ENCODE peak calls at places on chromosome 3, in seven cellular contexts. One of them, this sample, is unnamed.

GRCh38 chr3:121809249-121809648 is 25.6 kb downstream of the IQCB1 start:
- DNase-seq in A549: no peak
- DNase-seq in right atrium auricular region: no peak
- DNase-seq in stimulated activated CD4-positive, alpha-beta T cell treated with anti-CD3 and anti-CD28 coated beads, Interleukin-4, amount 100 ng/mL, for 48 hours: no peak
- DNase-seq in T-helper 1 cell: no peak
- DNase-seq in stimulated activated CD8-positive, alpha-beta memory T cell treated with anti-CD3 and anti-CD28 coated beads, Interleukin-15, amount 100 ng/mL, for 4 hours: no peak
- DNase-seq in T follicular helper cell: no peak
- DNase-seq in this sample: no peak

GRCh38 chr3:174247671-174248070 is 611.5 kb upstream of the NAALADL2 start:
- DNase-seq in A549: no peak
- DNase-seq in right atrium auricular region: no peak
- DNase-seq in stimulated activated CD4-positive, alpha-beta T cell treated with anti-CD3 and anti-CD28 coated beads, Interleukin-4, amount 100 ng/mL, for 48 hours: no peak
- DNase-seq in T-helper 1 cell: no peak
- DNase-seq in stimulated activated CD8-positive, alpha-beta memory T cell treated with anti-CD3 and anti-CD28 coated beads, Interleukin-15, amount 100 ng/mL, for 4 hours: no peak
- DNase-seq in T follicular helper cell: no peak
- DNase-seq in this sample: no peak

GRCh38 chr3:149813367-149814281 is 609 bp downstream of the RNF13 start:
- DNase-seq in A549: no peak
- DNase-seq in right atrium auricular region: no peak
- DNase-seq in stimulated activated CD4-positive, alpha-beta T cell treated with anti-CD3 and anti-CD28 coated beads, Interleukin-4, amount 100 ng/mL, for 48 hours: no peak
- DNase-seq in T-helper 1 cell: no peak
- DNase-seq in stimulated activated CD8-positive, alpha-beta memory T cell treated with anti-CD3 and anti-CD28 coated beads, Interleukin-15, amount 100 ng/mL, for 4 hours: no peak
- DNase-seq in T follicular helper cell: no peak
- DNase-seq in this sample: no peak

GRCh38 chr3:44883999-44884431 is 9.6 kb downstream of the TGM4 start:
- DNase-seq in A549: peak; percentile 38
- DNase-seq in right atrium auricular region: no peak
- DNase-seq in stimulated activated CD4-positive, alpha-beta T cell treated with anti-CD3 and anti-CD28 coated beads, Interleukin-4, amount 100 ng/mL, for 48 hours: no peak
- DNase-seq in T-helper 1 cell: no peak
- DNase-seq in stimulated activated CD8-positive, alpha-beta memory T cell treated with anti-CD3 and anti-CD28 coated beads, Interleukin-15, amount 100 ng/mL, for 4 hours: no peak
- DNase-seq in T follicular helper cell: no peak
- DNase-seq in this sample: no peak

GRCh38 chr3:125322166-125322565 is 53.0 kb downstream of the ZNF148 start:
- DNase-seq in A549: no peak
- DNase-seq in right atrium auricular region: no peak
- DNase-seq in stimulated activated CD4-positive, alpha-beta T cell treated with anti-CD3 and anti-CD28 coated beads, Interleukin-4, amount 100 ng/mL, for 48 hours: no peak
- DNase-seq in T-helper 1 cell: no peak
- DNase-seq in stimulated activated CD8-positive, alpha-beta memory T cell treated with anti-CD3 and anti-CD28 coated beads, Interleukin-15, amount 100 ng/mL, for 4 hours: no peak
- DNase-seq in T follicular helper cell: no peak
- DNase-seq in this sample: no peak

GRCh38 chr3:134057006-134057832 is 27.5 kb upstream of the SLCO2A1 start:
- DNase-seq in A549: no peak
- DNase-seq in right atrium auricular region: no peak
- DNase-seq in stimulated activated CD4-positive, alpha-beta T cell treated with anti-CD3 and anti-CD28 coated beads, Interleukin-4, amount 100 ng/mL, for 48 hours: no peak
- DNase-seq in T-helper 1 cell: no peak
- DNase-seq in stimulated activated CD8-positive, alpha-beta memory T cell treated with anti-CD3 and anti-CD28 coated beads, Interleukin-15, amount 100 ng/mL, for 4 hours: no peak
- DNase-seq in T follicular helper cell: no peak
- DNase-seq in this sample: no peak

GRCh38 chr3:129021140-129021551 is 20.0 kb downstream of the EFCC1 start:
- DNase-seq in A549: no peak
- DNase-seq in right atrium auricular region: no peak
- DNase-seq in stimulated activated CD4-positive, alpha-beta T cell treated with anti-CD3 and anti-CD28 coated beads, Interleukin-4, amount 100 ng/mL, for 48 hours: no peak
- DNase-seq in T-helper 1 cell: no peak
- DNase-seq in stimulated activated CD8-positive, alpha-beta memory T cell treated with anti-CD3 and anti-CD28 coated beads, Interleukin-15, amount 100 ng/mL, for 4 hours: no peak
- DNase-seq in T follicular helper cell: no peak
- DNase-seq in this sample: no peak

GRCh38 chr3:5798809-5799208 is 611.3 kb downstream of the EDEM1 start:
- DNase-seq in A549: no peak
- DNase-seq in right atrium auricular region: no peak
- DNase-seq in stimulated activated CD4-positive, alpha-beta T cell treated with anti-CD3 and anti-CD28 coated beads, Interleukin-4, amount 100 ng/mL, for 48 hours: no peak
- DNase-seq in T-helper 1 cell: no peak
- DNase-seq in stimulated activated CD8-positive, alpha-beta memory T cell treated with anti-CD3 and anti-CD28 coated beads, Interleukin-15, amount 100 ng/mL, for 4 hours: no peak
- DNase-seq in T follicular helper cell: no peak
- DNase-seq in this sample: no peak

GRCh38 chr3:152127058-152127457 is 141.7 kb upstream of the MBNL1 start:
- DNase-seq in A549: no peak
- DNase-seq in right atrium auricular region: no peak
- DNase-seq in stimulated activated CD4-positive, alpha-beta T cell treated with anti-CD3 and anti-CD28 coated beads, Interleukin-4, amount 100 ng/mL, for 48 hours: peak; percentile 8
- DNase-seq in T-helper 1 cell: no peak
- DNase-seq in stimulated activated CD8-positive, alpha-beta memory T cell treated with anti-CD3 and anti-CD28 coated beads, Interleukin-15, amount 100 ng/mL, for 4 hours: no peak
- DNase-seq in T follicular helper cell: no peak
- DNase-seq in this sample: no peak

GRCh38 chr3:117526485-117527079 is 817.0 kb downstream of the TUSC7 start:
- DNase-seq in A549: no peak
- DNase-seq in right atrium auricular region: no peak
- DNase-seq in stimulated activated CD4-positive, alpha-beta T cell treated with anti-CD3 and anti-CD28 coated beads, Interleukin-4, amount 100 ng/mL, for 48 hours: no peak
- DNase-seq in T-helper 1 cell: no peak
- DNase-seq in stimulated activated CD8-positive, alpha-beta memory T cell treated with anti-CD3 and anti-CD28 coated beads, Interleukin-15, amount 100 ng/mL, for 4 hours: no peak
- DNase-seq in T follicular helper cell: no peak
- DNase-seq in this sample: no peak

GRCh38 chr3:74883690-74884089 is 269.2 kb upstream of the CNTN3 start:
- DNase-seq in A549: no peak
- DNase-seq in right atrium auricular region: no peak
- DNase-seq in stimulated activated CD4-positive, alpha-beta T cell treated with anti-CD3 and anti-CD28 coated beads, Interleukin-4, amount 100 ng/mL, for 48 hours: no peak
- DNase-seq in T-helper 1 cell: no peak
- DNase-seq in stimulated activated CD8-positive, alpha-beta memory T cell treated with anti-CD3 and anti-CD28 coated beads, Interleukin-15, amount 100 ng/mL, for 4 hours: no peak
- DNase-seq in T follicular helper cell: no peak
- DNase-seq in this sample: no peak

GRCh38 chr3:45026957-45027356 is 854 bp downstream of the CLEC3B start:
- DNase-seq in A549: no peak
- DNase-seq in right atrium auricular region: peak; percentile 96
- DNase-seq in stimulated activated CD4-positive, alpha-beta T cell treated with anti-CD3 and anti-CD28 coated beads, Interleukin-4, amount 100 ng/mL, for 48 hours: no peak
- DNase-seq in T-helper 1 cell: no peak
- DNase-seq in stimulated activated CD8-positive, alpha-beta memory T cell treated with anti-CD3 and anti-CD28 coated beads, Interleukin-15, amount 100 ng/mL, for 4 hours: no peak
- DNase-seq in T follicular helper cell: no peak
- DNase-seq in this sample: no peak

GRCh38 chr3:99817437-99818240 is at the start of gene CMSS1:
- DNase-seq in A549: peak; percentile 78
- DNase-seq in right atrium auricular region: peak; percentile 94
- DNase-seq in stimulated activated CD4-positive, alpha-beta T cell treated with anti-CD3 and anti-CD28 coated beads, Interleukin-4, amount 100 ng/mL, for 48 hours: peak; percentile 96
- DNase-seq in T-helper 1 cell: peak; percentile 93
- DNase-seq in stimulated activated CD8-positive, alpha-beta memory T cell treated with anti-CD3 and anti-CD28 coated beads, Interleukin-15, amount 100 ng/mL, for 4 hours: peak; percentile 90
- DNase-seq in T follicular helper cell: peak; percentile 93
- DNase-seq in this sample: peak; percentile 94

GRCh38 chr3:40516201-40516600 is 8.6 kb upstream of the ZNF621 start:
- DNase-seq in A549: no peak
- DNase-seq in right atrium auricular region: no peak
- DNase-seq in stimulated activated CD4-positive, alpha-beta T cell treated with anti-CD3 and anti-CD28 coated beads, Interleukin-4, amount 100 ng/mL, for 48 hours: no peak
- DNase-seq in T-helper 1 cell: no peak
- DNase-seq in stimulated activated CD8-positive, alpha-beta memory T cell treated with anti-CD3 and anti-CD28 coated beads, Interleukin-15, amount 100 ng/mL, for 4 hours: no peak
- DNase-seq in T follicular helper cell: no peak
- DNase-seq in this sample: no peak

GRCh38 chr3:65130782-65131181 is 443.0 kb upstream of the ADAMTS9 start:
- DNase-seq in A549: no peak
- DNase-seq in right atrium auricular region: no peak
- DNase-seq in stimulated activated CD4-positive, alpha-beta T cell treated with anti-CD3 and anti-CD28 coated beads, Interleukin-4, amount 100 ng/mL, for 48 hours: no peak
- DNase-seq in T-helper 1 cell: no peak
- DNase-seq in stimulated activated CD8-positive, alpha-beta memory T cell treated with anti-CD3 and anti-CD28 coated beads, Interleukin-15, amount 100 ng/mL, for 4 hours: no peak
- DNase-seq in T follicular helper cell: no peak
- DNase-seq in this sample: no peak

GRCh38 chr3:196115678-196116083 is 33.8 kb upstream of the TFRC start:
- DNase-seq in A549: no peak
- DNase-seq in right atrium auricular region: no peak
- DNase-seq in stimulated activated CD4-positive, alpha-beta T cell treated with anti-CD3 and anti-CD28 coated beads, Interleukin-4, amount 100 ng/mL, for 48 hours: no peak
- DNase-seq in T-helper 1 cell: no peak
- DNase-seq in stimulated activated CD8-positive, alpha-beta memory T cell treated with anti-CD3 and anti-CD28 coated beads, Interleukin-15, amount 100 ng/mL, for 4 hours: no peak
- DNase-seq in T follicular helper cell: no peak
- DNase-seq in this sample: no peak

GRCh38 chr3:133459400-133459799 is 59.5 kb downstream of the BFSP2 start:
- DNase-seq in A549: no peak
- DNase-seq in right atrium auricular region: peak; percentile 73
- DNase-seq in stimulated activated CD4-positive, alpha-beta T cell treated with anti-CD3 and anti-CD28 coated beads, Interleukin-4, amount 100 ng/mL, for 48 hours: no peak
- DNase-seq in T-helper 1 cell: no peak
- DNase-seq in stimulated activated CD8-positive, alpha-beta memory T cell treated with anti-CD3 and anti-CD28 coated beads, Interleukin-15, amount 100 ng/mL, for 4 hours: no peak
- DNase-seq in T follicular helper cell: no peak
- DNase-seq in this sample: no peak

GRCh38 chr3:173739716-173740115 is 342.2 kb downstream of the NLGN1 start:
- DNase-seq in A549: no peak
- DNase-seq in right atrium auricular region: no peak
- DNase-seq in stimulated activated CD4-positive, alpha-beta T cell treated with anti-CD3 and anti-CD28 coated beads, Interleukin-4, amount 100 ng/mL, for 48 hours: no peak
- DNase-seq in T-helper 1 cell: no peak
- DNase-seq in stimulated activated CD8-positive, alpha-beta memory T cell treated with anti-CD3 and anti-CD28 coated beads, Interleukin-15, amount 100 ng/mL, for 4 hours: no peak
- DNase-seq in T follicular helper cell: no peak
- DNase-seq in this sample: no peak

GRCh38 chr3:160129459-160130061 is 95.7 kb upstream of the C3orf80 start:
- DNase-seq in A549: peak; percentile 38
- DNase-seq in right atrium auricular region: no peak
- DNase-seq in stimulated activated CD4-positive, alpha-beta T cell treated with anti-CD3 and anti-CD28 coated beads, Interleukin-4, amount 100 ng/mL, for 48 hours: no peak
- DNase-seq in T-helper 1 cell: no peak
- DNase-seq in stimulated activated CD8-positive, alpha-beta memory T cell treated with anti-CD3 and anti-CD28 coated beads, Interleukin-15, amount 100 ng/mL, for 4 hours: no peak
- DNase-seq in T follicular helper cell: no peak
- DNase-seq in this sample: no peak

GRCh38 chr3:127407026-127407939 is 119.4 kb upstream of the PRR20G start:
- DNase-seq in A549: no peak
- DNase-seq in right atrium auricular region: no peak
- DNase-seq in stimulated activated CD4-positive, alpha-beta T cell treated with anti-CD3 and anti-CD28 coated beads, Interleukin-4, amount 100 ng/mL, for 48 hours: no peak
- DNase-seq in T-helper 1 cell: no peak
- DNase-seq in stimulated activated CD8-positive, alpha-beta memory T cell treated with anti-CD3 and anti-CD28 coated beads, Interleukin-15, amount 100 ng/mL, for 4 hours: no peak
- DNase-seq in T follicular helper cell: no peak
- DNase-seq in this sample: no peak

GRCh38 chr3:115062009-115062408 is 85.1 kb downstream of the ZBTB20 start:
- DNase-seq in A549: no peak
- DNase-seq in right atrium auricular region: no peak
- DNase-seq in stimulated activated CD4-positive, alpha-beta T cell treated with anti-CD3 and anti-CD28 coated beads, Interleukin-4, amount 100 ng/mL, for 48 hours: no peak
- DNase-seq in T-helper 1 cell: no peak
- DNase-seq in stimulated activated CD8-positive, alpha-beta memory T cell treated with anti-CD3 and anti-CD28 coated beads, Interleukin-15, amount 100 ng/mL, for 4 hours: no peak
- DNase-seq in T follicular helper cell: no peak
- DNase-seq in this sample: no peak

GRCh38 chr3:184712579-184713355 is 903 bp upstream of the MAGEF1 start:
- DNase-seq in A549: no peak
- DNase-seq in right atrium auricular region: no peak
- DNase-seq in stimulated activated CD4-positive, alpha-beta T cell treated with anti-CD3 and anti-CD28 coated beads, Interleukin-4, amount 100 ng/mL, for 48 hours: no peak
- DNase-seq in T-helper 1 cell: no peak
- DNase-seq in stimulated activated CD8-positive, alpha-beta memory T cell treated with anti-CD3 and anti-CD28 coated beads, Interleukin-15, amount 100 ng/mL, for 4 hours: no peak
- DNase-seq in T follicular helper cell: no peak
- DNase-seq in this sample: no peak

GRCh38 chr3:153000325-153000724 is 161.7 kb upstream of the RAP2B start:
- DNase-seq in A549: no peak
- DNase-seq in right atrium auricular region: no peak
- DNase-seq in stimulated activated CD4-positive, alpha-beta T cell treated with anti-CD3 and anti-CD28 coated beads, Interleukin-4, amount 100 ng/mL, for 48 hours: no peak
- DNase-seq in T-helper 1 cell: no peak
- DNase-seq in stimulated activated CD8-positive, alpha-beta memory T cell treated with anti-CD3 and anti-CD28 coated beads, Interleukin-15, amount 100 ng/mL, for 4 hours: no peak
- DNase-seq in T follicular helper cell: no peak
- DNase-seq in this sample: no peak

GRCh38 chr3:181695661-181696491 is 15.8 kb upstream of the SOX2 start:
- DNase-seq in A549: no peak
- DNase-seq in right atrium auricular region: no peak
- DNase-seq in stimulated activated CD4-positive, alpha-beta T cell treated with anti-CD3 and anti-CD28 coated beads, Interleukin-4, amount 100 ng/mL, for 48 hours: no peak
- DNase-seq in T-helper 1 cell: no peak
- DNase-seq in stimulated activated CD8-positive, alpha-beta memory T cell treated with anti-CD3 and anti-CD28 coated beads, Interleukin-15, amount 100 ng/mL, for 4 hours: no peak
- DNase-seq in T follicular helper cell: no peak
- DNase-seq in this sample: no peak

GRCh38 chr3:100682854-100683760 is 26.2 kb upstream of the TFG start:
- DNase-seq in A549: no peak
- DNase-seq in right atrium auricular region: no peak
- DNase-seq in stimulated activated CD4-positive, alpha-beta T cell treated with anti-CD3 and anti-CD28 coated beads, Interleukin-4, amount 100 ng/mL, for 48 hours: no peak
- DNase-seq in T-helper 1 cell: no peak
- DNase-seq in stimulated activated CD8-positive, alpha-beta memory T cell treated with anti-CD3 and anti-CD28 coated beads, Interleukin-15, amount 100 ng/mL, for 4 hours: no peak
- DNase-seq in T follicular helper cell: no peak
- DNase-seq in this sample: no peak

GRCh38 chr3:37182816-37183215 is 8.4 kb upstream of the LRRFIP2 start:
- DNase-seq in A549: no peak
- DNase-seq in right atrium auricular region: no peak
- DNase-seq in stimulated activated CD4-positive, alpha-beta T cell treated with anti-CD3 and anti-CD28 coated beads, Interleukin-4, amount 100 ng/mL, for 48 hours: no peak
- DNase-seq in T-helper 1 cell: no peak
- DNase-seq in stimulated activated CD8-positive, alpha-beta memory T cell treated with anti-CD3 and anti-CD28 coated beads, Interleukin-15, amount 100 ng/mL, for 4 hours: no peak
- DNase-seq in T follicular helper cell: no peak
- DNase-seq in this sample: no peak

GRCh38 chr3:132660056-132660744 is at the start of gene UBA5:
- DNase-seq in A549: peak; percentile 56
- DNase-seq in right atrium auricular region: peak; percentile 74
- DNase-seq in stimulated activated CD4-positive, alpha-beta T cell treated with anti-CD3 and anti-CD28 coated beads, Interleukin-4, amount 100 ng/mL, for 48 hours: peak; percentile 71
- DNase-seq in T-helper 1 cell: peak; percentile 60
- DNase-seq in stimulated activated CD8-positive, alpha-beta memory T cell treated with anti-CD3 and anti-CD28 coated beads, Interleukin-15, amount 100 ng/mL, for 4 hours: peak; percentile 35
- DNase-seq in T follicular helper cell: peak; percentile 57
- DNase-seq in this sample: peak; percentile 61

GRCh38 chr3:127674099-127674792 is 1.5 kb downstream of the ABTB1 start:
- DNase-seq in A549: no peak
- DNase-seq in right atrium auricular region: peak; percentile 38
- DNase-seq in stimulated activated CD4-positive, alpha-beta T cell treated with anti-CD3 and anti-CD28 coated beads, Interleukin-4, amount 100 ng/mL, for 48 hours: no peak
- DNase-seq in T-helper 1 cell: peak; percentile 11
- DNase-seq in stimulated activated CD8-positive, alpha-beta memory T cell treated with anti-CD3 and anti-CD28 coated beads, Interleukin-15, amount 100 ng/mL, for 4 hours: no peak
- DNase-seq in T follicular helper cell: no peak
- DNase-seq in this sample: no peak

GRCh38 chr3:104460477-104461406 is 906.0 kb upstream of the ALCAM start:
- DNase-seq in A549: no peak
- DNase-seq in right atrium auricular region: no peak
- DNase-seq in stimulated activated CD4-positive, alpha-beta T cell treated with anti-CD3 and anti-CD28 coated beads, Interleukin-4, amount 100 ng/mL, for 48 hours: no peak
- DNase-seq in T-helper 1 cell: no peak
- DNase-seq in stimulated activated CD8-positive, alpha-beta memory T cell treated with anti-CD3 and anti-CD28 coated beads, Interleukin-15, amount 100 ng/mL, for 4 hours: no peak
- DNase-seq in T follicular helper cell: no peak
- DNase-seq in this sample: no peak

GRCh38 chr3:16140116-16140893 is 34.2 kb upstream of the GALNT15 start:
- DNase-seq in A549: no peak
- DNase-seq in right atrium auricular region: peak; percentile 74
- DNase-seq in stimulated activated CD4-positive, alpha-beta T cell treated with anti-CD3 and anti-CD28 coated beads, Interleukin-4, amount 100 ng/mL, for 48 hours: no peak
- DNase-seq in T-helper 1 cell: no peak
- DNase-seq in stimulated activated CD8-positive, alpha-beta memory T cell treated with anti-CD3 and anti-CD28 coated beads, Interleukin-15, amount 100 ng/mL, for 4 hours: no peak
- DNase-seq in T follicular helper cell: no peak
- DNase-seq in this sample: no peak

GRCh38 chr3:155243512-155243921 is 50.0 kb downstream of the STRIT1 start:
- DNase-seq in A549: no peak
- DNase-seq in right atrium auricular region: no peak
- DNase-seq in stimulated activated CD4-positive, alpha-beta T cell treated with anti-CD3 and anti-CD28 coated beads, Interleukin-4, amount 100 ng/mL, for 48 hours: no peak
- DNase-seq in T-helper 1 cell: no peak
- DNase-seq in stimulated activated CD8-positive, alpha-beta memory T cell treated with anti-CD3 and anti-CD28 coated beads, Interleukin-15, amount 100 ng/mL, for 4 hours: no peak
- DNase-seq in T follicular helper cell: no peak
- DNase-seq in this sample: no peak

GRCh38 chr3:143332046-143332445 is 212.5 kb downstream of the CHST2 start:
- DNase-seq in A549: no peak
- DNase-seq in right atrium auricular region: no peak
- DNase-seq in stimulated activated CD4-positive, alpha-beta T cell treated with anti-CD3 and anti-CD28 coated beads, Interleukin-4, amount 100 ng/mL, for 48 hours: no peak
- DNase-seq in T-helper 1 cell: no peak
- DNase-seq in stimulated activated CD8-positive, alpha-beta memory T cell treated with anti-CD3 and anti-CD28 coated beads, Interleukin-15, amount 100 ng/mL, for 4 hours: no peak
- DNase-seq in T follicular helper cell: no peak
- DNase-seq in this sample: no peak

GRCh38 chr3:37243811-37244748 is 69.7 kb upstream of the LRRFIP2 start:
- DNase-seq in A549: peak; percentile 75
- DNase-seq in right atrium auricular region: peak; percentile 92
- DNase-seq in stimulated activated CD4-positive, alpha-beta T cell treated with anti-CD3 and anti-CD28 coated beads, Interleukin-4, amount 100 ng/mL, for 48 hours: peak; percentile 39
- DNase-seq in T-helper 1 cell: peak; percentile 16
- DNase-seq in stimulated activated CD8-positive, alpha-beta memory T cell treated with anti-CD3 and anti-CD28 coated beads, Interleukin-15, amount 100 ng/mL, for 4 hours: peak; percentile 8
- DNase-seq in T follicular helper cell: no peak
- DNase-seq in this sample: peak; percentile 14

GRCh38 chr3:26964836-26965235 is 342.3 kb downstream of the LRRC3B start:
- DNase-seq in A549: no peak
- DNase-seq in right atrium auricular region: no peak
- DNase-seq in stimulated activated CD4-positive, alpha-beta T cell treated with anti-CD3 and anti-CD28 coated beads, Interleukin-4, amount 100 ng/mL, for 48 hours: no peak
- DNase-seq in T-helper 1 cell: no peak
- DNase-seq in stimulated activated CD8-positive, alpha-beta memory T cell treated with anti-CD3 and anti-CD28 coated beads, Interleukin-15, amount 100 ng/mL, for 4 hours: no peak
- DNase-seq in T follicular helper cell: no peak
- DNase-seq in this sample: no peak

GRCh38 chr3:158532099-158532734 is 38.8 kb upstream of the MLF1 start:
- DNase-seq in A549: peak; percentile 23
- DNase-seq in right atrium auricular region: no peak
- DNase-seq in stimulated activated CD4-positive, alpha-beta T cell treated with anti-CD3 and anti-CD28 coated beads, Interleukin-4, amount 100 ng/mL, for 48 hours: no peak
- DNase-seq in T-helper 1 cell: no peak
- DNase-seq in stimulated activated CD8-positive, alpha-beta memory T cell treated with anti-CD3 and anti-CD28 coated beads, Interleukin-15, amount 100 ng/mL, for 4 hours: no peak
- DNase-seq in T follicular helper cell: no peak
- DNase-seq in this sample: no peak

GRCh38 chr3:11835028-11835639 is 11.6 kb downstream of the TAMM41 start:
- DNase-seq in A549: peak; percentile 38
- DNase-seq in right atrium auricular region: no peak
- DNase-seq in stimulated activated CD4-positive, alpha-beta T cell treated with anti-CD3 and anti-CD28 coated beads, Interleukin-4, amount 100 ng/mL, for 48 hours: no peak
- DNase-seq in T-helper 1 cell: no peak
- DNase-seq in stimulated activated CD8-positive, alpha-beta memory T cell treated with anti-CD3 and anti-CD28 coated beads, Interleukin-15, amount 100 ng/mL, for 4 hours: no peak
- DNase-seq in T follicular helper cell: no peak
- DNase-seq in this sample: no peak

GRCh38 chr3:182067423-182067822 is 355.7 kb downstream of the SOX2 start:
- DNase-seq in A549: no peak
- DNase-seq in right atrium auricular region: no peak
- DNase-seq in stimulated activated CD4-positive, alpha-beta T cell treated with anti-CD3 and anti-CD28 coated beads, Interleukin-4, amount 100 ng/mL, for 48 hours: no peak
- DNase-seq in T-helper 1 cell: no peak
- DNase-seq in stimulated activated CD8-positive, alpha-beta memory T cell treated with anti-CD3 and anti-CD28 coated beads, Interleukin-15, amount 100 ng/mL, for 4 hours: no peak
- DNase-seq in T follicular helper cell: no peak
- DNase-seq in this sample: no peak

GRCh38 chr3:27581852-27582251 is 97.7 kb upstream of the SLC4A7 start:
- DNase-seq in A549: no peak
- DNase-seq in right atrium auricular region: no peak
- DNase-seq in stimulated activated CD4-positive, alpha-beta T cell treated with anti-CD3 and anti-CD28 coated beads, Interleukin-4, amount 100 ng/mL, for 48 hours: no peak
- DNase-seq in T-helper 1 cell: no peak
- DNase-seq in stimulated activated CD8-positive, alpha-beta memory T cell treated with anti-CD3 and anti-CD28 coated beads, Interleukin-15, amount 100 ng/mL, for 4 hours: no peak
- DNase-seq in T follicular helper cell: no peak
- DNase-seq in this sample: no peak